ENCODE peak calls at places on chromosomes 6 and 20, in nine cellular contexts. One of them, this sample, is unnamed.

GRCh38 chr20:10508060-10508459 is 73.0 kb downstream of the SLX4IP start:
- DNase-seq in stimulated activated CD4-positive, alpha-beta T cell treated with anti-CD3 and anti-CD28 coated beads, TNF-alpha, amount 100 ng/mL, for 48 hours: no peak
- DNase-seq in germinal center: no peak
- DNase-seq in ELF-1: no peak
- DNase-seq in upper lobe of right lung: no peak
- DNase-seq in H9: no peak
- DNase-seq in neural progenitor cell: no peak
- DNase-seq in T-helper 1 cell: no peak
- DNase-seq in NCI-H510A treated with DMSO at 0.1 percent for 48 hours: no peak
- DNase-seq in this sample: no peak

GRCh38 chr6:3232017-3232838 is 4.8 kb upstream of the TUBB2B start:
- DNase-seq in NCI-H510A treated with DMSO at 0.1 percent for 48 hours: peak
- DNase-seq in upper lobe of right lung: no peak
- DNase-seq in germinal center: no peak
- DNase-seq in H9: no peak
- DNase-seq in neural progenitor cell: peak
- DNase-seq in T-helper 1 cell: no peak
- DNase-seq in ELF-1: peak
- DNase-seq in stimulated activated CD4-positive, alpha-beta T cell treated with anti-CD3 and anti-CD28 coated beads, TNF-alpha, amount 100 ng/mL, for 48 hours: no peak
- DNase-seq in this sample: peak

GRCh38 chr6:11732036-11732545 is 46.5 kb downstream of the ADTRP start:
- DNase-seq in neural progenitor cell: no peak
- DNase-seq in ELF-1: no peak
- DNase-seq in upper lobe of right lung: peak
- DNase-seq in stimulated activated CD4-positive, alpha-beta T cell treated with anti-CD3 and anti-CD28 coated beads, TNF-alpha, amount 100 ng/mL, for 48 hours: no peak
- DNase-seq in germinal center: peak
- DNase-seq in NCI-H510A treated with DMSO at 0.1 percent for 48 hours: no peak
- DNase-seq in T-helper 1 cell: no peak
- DNase-seq in H9: no peak
- DNase-seq in this sample: peak

GRCh38 chr20:9409981-9410380 is 104.4 kb upstream of the LAMP5 start:
- DNase-seq in NCI-H510A treated with DMSO at 0.1 percent for 48 hours: no peak
- DNase-seq in neural progenitor cell: no peak
- DNase-seq in upper lobe of right lung: no peak
- DNase-seq in stimulated activated CD4-positive, alpha-beta T cell treated with anti-CD3 and anti-CD28 coated beads, TNF-alpha, amount 100 ng/mL, for 48 hours: no peak
- DNase-seq in ELF-1: no peak
- DNase-seq in germinal center: no peak
- DNase-seq in T-helper 1 cell: no peak
- DNase-seq in H9: no peak
- DNase-seq in this sample: no peak

GRCh38 chr6:42316390-42316970 is 98.8 kb upstream of the MRPS10 start:
- DNase-seq in upper lobe of right lung: no peak
- DNase-seq in stimulated activated CD4-positive, alpha-beta T cell treated with anti-CD3 and anti-CD28 coated beads, TNF-alpha, amount 100 ng/mL, for 48 hours: no peak
- DNase-seq in neural progenitor cell: peak
- DNase-seq in germinal center: no peak
- DNase-seq in T-helper 1 cell: no peak
- DNase-seq in H9: no peak
- DNase-seq in NCI-H510A treated with DMSO at 0.1 percent for 48 hours: no peak
- DNase-seq in ELF-1: peak
- DNase-seq in this sample: no peak

GRCh38 chr20:19806806-19807691 is 49.0 kb downstream of the RIN2 start:
- DNase-seq in ELF-1: no peak
- DNase-seq in neural progenitor cell: no peak
- DNase-seq in H9: no peak
- DNase-seq in germinal center: no peak
- DNase-seq in upper lobe of right lung: no peak
- DNase-seq in T-helper 1 cell: no peak
- DNase-seq in NCI-H510A treated with DMSO at 0.1 percent for 48 hours: peak
- DNase-seq in stimulated activated CD4-positive, alpha-beta T cell treated with anti-CD3 and anti-CD28 coated beads, TNF-alpha, amount 100 ng/mL, for 48 hours: no peak
- DNase-seq in this sample: no peak

GRCh38 chr6:152575186-152575585 is 62.0 kb downstream of the SYNE1 start:
- DNase-seq in ELF-1: no peak
- DNase-seq in NCI-H510A treated with DMSO at 0.1 percent for 48 hours: no peak
- DNase-seq in germinal center: no peak
- DNase-seq in stimulated activated CD4-positive, alpha-beta T cell treated with anti-CD3 and anti-CD28 coated beads, TNF-alpha, amount 100 ng/mL, for 48 hours: no peak
- DNase-seq in upper lobe of right lung: no peak
- DNase-seq in T-helper 1 cell: no peak
- DNase-seq in H9: no peak
- DNase-seq in neural progenitor cell: no peak
- DNase-seq in this sample: no peak

GRCh38 chr6:47126647-47127339 is 84.7 kb upstream of the ADGRF1 start:
- DNase-seq in T-helper 1 cell: no peak
- DNase-seq in neural progenitor cell: no peak
- DNase-seq in stimulated activated CD4-positive, alpha-beta T cell treated with anti-CD3 and anti-CD28 coated beads, TNF-alpha, amount 100 ng/mL, for 48 hours: no peak
- DNase-seq in upper lobe of right lung: no peak
- DNase-seq in germinal center: no peak
- DNase-seq in H9: no peak
- DNase-seq in NCI-H510A treated with DMSO at 0.1 percent for 48 hours: no peak
- DNase-seq in ELF-1: peak
- DNase-seq in this sample: peak

GRCh38 chr6:111564482-111564945 is 41.2 kb downstream of the TRAF3IP2 start:
- DNase-seq in stimulated activated CD4-positive, alpha-beta T cell treated with anti-CD3 and anti-CD28 coated beads, TNF-alpha, amount 100 ng/mL, for 48 hours: no peak
- DNase-seq in H9: no peak
- DNase-seq in ELF-1: no peak
- DNase-seq in NCI-H510A treated with DMSO at 0.1 percent for 48 hours: no peak
- DNase-seq in upper lobe of right lung: no peak
- DNase-seq in germinal center: no peak
- DNase-seq in neural progenitor cell: no peak
- DNase-seq in T-helper 1 cell: no peak
- DNase-seq in this sample: peak

GRCh38 chr6:148144917-148145521 is 197.6 kb upstream of the SASH1 start:
- DNase-seq in stimulated activated CD4-positive, alpha-beta T cell treated with anti-CD3 and anti-CD28 coated beads, TNF-alpha, amount 100 ng/mL, for 48 hours: peak
- DNase-seq in germinal center: peak
- DNase-seq in neural progenitor cell: peak
- DNase-seq in T-helper 1 cell: peak
- DNase-seq in upper lobe of right lung: peak
- DNase-seq in ELF-1: peak
- DNase-seq in H9: peak
- DNase-seq in NCI-H510A treated with DMSO at 0.1 percent for 48 hours: peak
- DNase-seq in this sample: peak

GRCh38 chr20:43507150-43508080 is at the start of gene L3MBTL1:
- DNase-seq in NCI-H510A treated with DMSO at 0.1 percent for 48 hours: peak
- DNase-seq in T-helper 1 cell: no peak
- DNase-seq in stimulated activated CD4-positive, alpha-beta T cell treated with anti-CD3 and anti-CD28 coated beads, TNF-alpha, amount 100 ng/mL, for 48 hours: no peak
- DNase-seq in neural progenitor cell: peak
- DNase-seq in H9: peak
- DNase-seq in germinal center: peak
- DNase-seq in ELF-1: peak
- DNase-seq in upper lobe of right lung: peak
- DNase-seq in this sample: peak

GRCh38 chr6:149060300-149060984 is 257.1 kb upstream of the TAB2 start:
- DNase-seq in T-helper 1 cell: peak
- DNase-seq in H9: no peak
- DNase-seq in ELF-1: no peak
- DNase-seq in NCI-H510A treated with DMSO at 0.1 percent for 48 hours: peak
- DNase-seq in neural progenitor cell: no peak
- DNase-seq in germinal center: peak
- DNase-seq in stimulated activated CD4-positive, alpha-beta T cell treated with anti-CD3 and anti-CD28 coated beads, TNF-alpha, amount 100 ng/mL, for 48 hours: no peak
- DNase-seq in upper lobe of right lung: no peak
- DNase-seq in this sample: peak

GRCh38 chr20:41180599-41181333 is 43.4 kb downstream of the PLCG1 start:
- DNase-seq in NCI-H510A treated with DMSO at 0.1 percent for 48 hours: no peak
- DNase-seq in ELF-1: no peak
- DNase-seq in neural progenitor cell: no peak
- DNase-seq in upper lobe of right lung: no peak
- DNase-seq in germinal center: no peak
- DNase-seq in H9: peak
- DNase-seq in T-helper 1 cell: no peak
- DNase-seq in stimulated activated CD4-positive, alpha-beta T cell treated with anti-CD3 and anti-CD28 coated beads, TNF-alpha, amount 100 ng/mL, for 48 hours: no peak
- DNase-seq in this sample: no peak

This sample was measured in left kidney.